ENCODE peak calls at places on chromosomes 11 and 22, in five cellular contexts. Y is IMR-90, O is AG20443, W is memory B cell, B is T-helper 9 cell. S is an unnamed sample.

GRCh38 chr22:36386900-36387663 is 685 bp downstream of the MYH9 start:
- DNase-seq in O (peak; percentile 46), B (no peak), W (peak; percentile 62), Y (no peak), S (no peak)

GRCh38 chr11:86592659-86593451 is 79.6 kb downstream of the ME3 start:
- DNase-seq in B (peak; percentile 7), O (peak; percentile 37), W (no peak), Y (peak; percentile 87), S (peak; percentile 83)

GRCh38 chr22:29799217-29799680 is 32.1 kb downstream of the UQCR10 start:
- DNase-seq in O (peak; percentile 97), B (no peak), Y (peak; percentile 94), W (no peak), S (peak; percentile 94)

GRCh38 chr22:24550902-24551229 is 4.1 kb downstream of the GUCD1 start:
- DNase-seq in B (no peak), W (no peak), O (no peak), Y (no peak), S (no peak)

GRCh38 chr22:20234314-20234682 is 33.8 kb downstream of the RTN4R start:
- DNase-seq in Y (no peak), B (no peak), O (no peak), W (no peak), S (no peak)

GRCh38 chr22:25673721-25674120 is 68.3 kb upstream of the MYO18B start:
- DNase-seq in Y (no peak), O (no peak), B (no peak), W (no peak), S (no peak)

GRCh38 chr11:13388741-13389140 is 74.3 kb downstream of the BTBD10 start:
- DNase-seq in Y (no peak), B (no peak), W (no peak), O (no peak), S (no peak)

GRCh38 chr11:17129003-17129402 is 51.5 kb upstream of the RPS13 start:
- DNase-seq in B (no peak), Y (peak; percentile 60), W (no peak), O (no peak), S (peak; percentile 63)

GRCh38 chr11:130653838-130654601 is 205.6 kb downstream of the ADAMTS15 start:
- DNase-seq in Y (peak; percentile 40), O (peak; percentile 86), W (no peak), B (no peak), S (peak; percentile 59)

GRCh38 chr11:13294771-13295579 is 17.4 kb downstream of the BMAL1 start:
- DNase-seq in B (no peak), O (no peak), W (no peak), Y (no peak), S (no peak)

GRCh38 chr11:45684440-45684839 is 19.0 kb upstream of the CHST1 start:
- DNase-seq in B (no peak), Y (no peak), O (no peak), W (no peak), S (no peak)

GRCh38 chr11:68436985-68437926 is 23.3 kb upstream of the PPP6R3 start:
- DNase-seq in W (no peak), Y (peak; percentile 72), O (peak; percentile 92), B (no peak), S (peak; percentile 69)

GRCh38 chr11:27913650-27914049 is 194.3 kb downstream of the KIF18A start:
- DNase-seq in W (no peak), O (no peak), Y (peak; percentile 85), B (no peak), S (peak; percentile 75)

GRCh38 chr11:6693342-6694228 is 10.4 kb upstream of the MRPL17 start:
- DNase-seq in O (no peak), B (peak; percentile 23), W (no peak), Y (peak; percentile 84), S (peak; percentile 88)

GRCh38 chr11:107707128-107707760 is 4.6 kb downstream of the SLN start:
- DNase-seq in B (no peak), Y (no peak), O (no peak), W (no peak), S (no peak)

GRCh38 chr11:19673924-19674390 is 38.7 kb upstream of the NAV2 start:
- DNase-seq in W (no peak), Y (no peak), O (peak; percentile 61), B (no peak), S (peak; percentile 36)

GRCh38 chr11:126411971-126412381 is 56.5 kb downstream of the ST3GAL4 start:
- DNase-seq in O (peak; percentile 40), Y (no peak), W (no peak), B (no peak), S (no peak)

GRCh38 chr22:38832005-38832978 is 11.5 kb downstream of the NPTXR start:
- DNase-seq in B (no peak), Y (no peak), O (no peak), W (no peak), S (no peak)

GRCh38 chr22:42114721-42115120 is 15.9 kb downstream of the CYP2D6 start:
- DNase-seq in Y (peak; percentile 6), B (no peak), W (no peak), O (no peak), S (no peak)